ENCODE peak calls at places on chromosomes 2 and 18, in seven cellular contexts. S is GM13977, P is astrocyte, E is OCI-LY7, Q is GM23338, X is left lung, U is osteocyte. D is an unnamed sample.

GRCh38 chr2:231865222-231865621 is 61.0 kb downstream of the NPPC start:
- DNase-seq in P (no peak), Q (no peak), U (no peak), E (no peak), X (no peak), S (no peak), D (no peak)

GRCh38 chr2:37858197-37858711 is 66.8 kb upstream of the RMDN2 start:
- DNase-seq in S (no peak), U (peak), X (no peak), P (peak), Q (no peak), E (no peak), D (no peak)

GRCh38 chr2:222193328-222194008 is 105.3 kb downstream of the PAX3 start:
- DNase-seq in U (no peak), X (no peak), E (no peak), Q (no peak), P (no peak), S (no peak), D (no peak)

GRCh38 chr2:128342550-128342949 is 23.9 kb upstream of the HS6ST1 start:
- DNase-seq in S (no peak), Q (no peak), X (no peak), P (no peak), E (no peak), U (no peak), D (no peak)

GRCh38 chr2:127439343-127439742 is 21.1 kb downstream of the PROC start:
- DNase-seq in U (peak), E (no peak), S (no peak), X (no peak), P (no peak), Q (no peak), D (no peak)

GRCh38 chr2:124533226-124533954 is 508.3 kb downstream of the CNTNAP5 start:
- DNase-seq in P (no peak), Q (no peak), S (no peak), U (no peak), E (no peak), X (no peak), D (no peak)

GRCh38 chr2:129879614-129880180 is 99.8 kb upstream of the RAB6C start:
- DNase-seq in Q (no peak), U (peak), S (no peak), E (no peak), P (no peak), X (no peak), D (no peak)

GRCh38 chr2:174833737-174834136 is 69.5 kb upstream of the CHRNA1 start:
- DNase-seq in Q (no peak), U (no peak), X (no peak), E (no peak), S (no peak), P (no peak), D (no peak)

GRCh38 chr2:167293172-167293781 is 405.0 kb downstream of the XIRP2 start:
- DNase-seq in P (peak), E (no peak), Q (peak), X (peak), S (no peak), U (no peak), D (no peak)

GRCh38 chr2:29920631-29921559 is 491 bp downstream of the ALK start:
- DNase-seq in X (peak), S (peak), U (no peak), E (no peak), Q (peak), P (peak), D (no peak)

GRCh38 chr18:55228191-55228590 is 268.9 kb upstream of the CCDC68 start:
- DNase-seq in U (no peak), P (peak), Q (peak), E (no peak), X (no peak), S (no peak), D (no peak)

GRCh38 chr2:98795903-98796676 is 65.2 kb upstream of the MGAT4A start:
- DNase-seq in Q (peak), X (no peak), S (no peak), U (peak), E (no peak), P (no peak), D (no peak)

GRCh38 chr2:234949762-234950434 is 1.9 kb upstream of the SH3BP4 start:
- DNase-seq in S (no peak), U (no peak), X (no peak), Q (no peak), P (peak), E (no peak), D (no peak)

GRCh38 chr2:240388471-240389301 is 46.8 kb upstream of the GPC1 start:
- DNase-seq in E (no peak), X (peak), S (no peak), Q (no peak), P (no peak), U (no peak), D (peak)

GRCh38 chr18:31250902-31251301 is 67.1 kb upstream of the DSG1 start:
- DNase-seq in X (no peak), P (no peak), Q (no peak), E (no peak), S (no peak), U (no peak), D (no peak)

GRCh38 chr2:109112-109809 is 63.0 kb upstream of the FAM110C start:
- DNase-seq in U (no peak), Q (no peak), E (no peak), X (no peak), S (no peak), P (no peak), D (no peak)

GRCh38 chr2:127231130-127231865 is 11.2 kb upstream of the CYP27C1 start:
- DNase-seq in E (no peak), Q (no peak), X (no peak), U (no peak), S (no peak), P (no peak), D (no peak)

GRCh38 chr2:187976667-187977333 is 314.9 kb upstream of the GULP1 start:
- DNase-seq in E (no peak), Q (peak), X (no peak), P (no peak), U (no peak), S (no peak), D (no peak)

GRCh38 chr2:187966924-187967323 is 324.8 kb upstream of the GULP1 start:
- DNase-seq in U (no peak), E (no peak), S (no peak), X (no peak), Q (no peak), P (no peak), D (no peak)

GRCh38 chr2:187976259-187976658 is 315.4 kb upstream of the GULP1 start:
- DNase-seq in S (no peak), U (no peak), P (no peak), Q (no peak), E (no peak), X (no peak), D (no peak)

DNA sequence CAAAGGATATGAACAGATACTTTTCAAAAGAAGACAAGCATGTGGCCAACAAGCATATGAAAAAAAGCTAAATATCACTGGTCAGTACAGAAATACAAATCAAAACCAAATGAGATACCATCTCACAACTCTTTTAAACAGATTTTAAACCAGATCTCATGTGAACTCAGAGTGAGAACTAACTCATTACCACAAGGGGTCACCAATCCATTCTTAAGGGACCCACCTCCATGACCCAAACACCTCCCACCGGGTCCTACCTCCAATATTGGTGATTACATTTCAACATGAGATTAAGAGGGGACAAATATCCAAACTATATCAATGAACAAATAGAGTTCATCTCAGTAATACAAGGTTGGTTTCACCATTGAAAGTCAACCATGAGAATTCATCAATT is 319.8 kb upstream of the GULP1 start:
- DNase-seq in X (no peak), E (no peak), S (no peak), Q (peak), P (no peak), U (no peak), D (no peak)
- TF ChIP-seq CTCF in X (no peak), E (peak), S (no peak), Q (peak), P (no peak), U (no peak), D (no peak)

GRCh38 chr2:166060191-166060590 is 67.6 kb downstream of the SCN1A start:
- DNase-seq in E (no peak), Q (no peak), S (no peak), U (no peak), P (no peak), X (no peak), D (no peak)

GRCh38 chr2:166057363-166058169 is 70.3 kb downstream of the SCN1A start:
- DNase-seq in S (no peak), U (no peak), P (peak), Q (peak), E (peak), X (no peak), D (no peak)
- TF ChIP-seq CTCF in S (peak), U (peak), P (peak), Q (peak), E (peak), X (peak), D (peak)

GRCh38 chr2:50746526-50746925 is 285.4 kb downstream of the NRXN1 start:
- DNase-seq in U (no peak), E (peak), Q (peak), P (peak), X (no peak), S (peak), D (no peak)
- TF ChIP-seq CTCF in U (peak), E (peak), Q (peak), P (peak), X (no peak), S (peak), D (no peak)

DNA sequence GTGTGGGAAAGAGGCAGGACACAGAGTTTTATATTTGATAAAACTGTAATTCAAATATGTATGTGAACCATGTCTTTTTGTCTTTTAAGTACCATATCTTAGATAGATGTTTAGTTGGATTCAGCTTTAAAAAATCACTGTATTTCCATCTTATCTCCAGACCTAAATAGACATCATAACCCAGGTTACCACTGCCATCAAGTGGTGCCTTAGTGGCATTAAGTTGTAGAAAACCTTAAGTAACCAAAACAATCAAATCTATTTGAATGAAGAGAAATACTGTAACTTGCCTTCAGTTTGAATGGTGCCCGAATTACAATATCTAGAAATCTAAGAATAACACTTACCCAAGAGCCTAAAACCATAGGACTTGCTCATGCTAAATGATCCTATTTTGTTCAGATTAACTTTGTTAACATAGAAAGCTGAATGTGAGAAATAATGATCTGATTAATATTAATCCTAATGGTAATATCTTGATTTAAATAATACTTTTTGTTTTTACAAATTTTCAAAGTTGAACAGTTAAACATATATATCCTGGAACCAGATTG is 92.5 kb upstream of the MAP2 start:
- DNase-seq in S (peak), E (peak), P (peak), U (no peak), Q (peak), X (no peak), D (no peak)
- TF ChIP-seq CTCF in S (peak), E (peak), P (peak), U (peak), Q (peak), X (no peak), D (no peak)

GRCh38 chr2:28377984-28378678 is 14.5 kb upstream of the FOSL2 start:
- DNase-seq in P (no peak), Q (no peak), E (no peak), U (no peak), X (no peak), S (no peak), D (peak)
- TF ChIP-seq CTCF in P (no peak), Q (no peak), E (no peak), U (no peak), X (no peak), S (no peak), D (no peak)

GRCh38 chr18:10314111-10314510 is 140.3 kb upstream of the APCDD1 start:
- DNase-seq in P (no peak), E (no peak), X (no peak), U (no peak), Q (no peak), S (no peak), D (no peak)

GRCh38 chr18:10317864-10318685 is 136.4 kb upstream of the APCDD1 start:
- DNase-seq in X (no peak), S (no peak), Q (peak), U (no peak), E (no peak), P (no peak), D (no peak)

GRCh38 chr18:10316778-10317177 is 137.7 kb upstream of the APCDD1 start:
- DNase-seq in U (no peak), S (no peak), X (no peak), Q (no peak), E (no peak), P (no peak), D (no peak)

GRCh38 chr18:10313016-10313342 is 141.5 kb upstream of the APCDD1 start:
- DNase-seq in U (no peak), E (no peak), P (no peak), S (no peak), X (no peak), Q (no peak), D (no peak)

DNA sequence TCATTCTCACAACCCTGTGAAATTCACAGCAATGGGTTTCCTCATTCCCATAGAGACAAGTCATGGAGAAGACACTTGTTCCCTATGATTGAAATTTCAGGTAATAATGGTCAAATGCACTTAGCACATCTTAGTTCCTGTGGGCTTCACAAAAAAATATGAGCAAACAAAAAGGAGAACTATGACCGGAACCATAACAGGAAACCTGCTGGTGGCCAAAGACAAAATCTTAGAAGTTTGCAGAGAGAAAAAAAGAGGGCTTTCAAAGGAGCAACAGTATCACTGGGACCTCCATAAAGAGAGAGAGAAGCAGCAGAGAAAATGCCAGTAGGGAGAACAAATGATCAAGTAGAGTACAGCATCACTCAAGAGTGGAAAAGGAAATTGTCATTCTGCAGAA is 138.9 kb upstream of the APCDD1 start:
- DNase-seq in X (no peak), E (peak), P (no peak), S (no peak), Q (no peak), U (no peak), D (no peak)
- TF ChIP-seq CTCF in X (no peak), E (no peak), P (no peak), S (no peak), Q (no peak), U (no peak), D (no peak)

GRCh38 chr2:196592912-196593881 is 46.3 kb upstream of the CCDC150 start:
- DNase-seq in E (no peak), Q (peak), X (peak), U (peak), P (peak), S (peak), D (no peak)
- TF ChIP-seq CTCF in E (no peak), Q (no peak), X (no peak), U (peak), P (no peak), S (no peak), D (no peak)